ENCODE peak calls at places on chromosomes 4 and X, in nine cellular contexts. G, S, Z, I, T, C, N, H and E are unnamed samples.

GRCh38 chr4:90958256-90958895 is 831.2 kb downstream of the CCSER1 start:
- DNase-seq in G (peak), S (peak), Z (no peak), I (peak), T (no peak), C (no peak), N (no peak), H (no peak), E (peak)

GRCh38 chrX:71296806-71297205 is 4.7 kb upstream of the ITGB1BP2 start:
- DNase-seq in G (no peak), S (no peak), Z (no peak), I (no peak), T (no peak), C (no peak), N (no peak), H (no peak), E (no peak)

GRCh38 chr4:109703664-109704351 is 563 bp upstream of the CASP6 start:
- DNase-seq in G (peak), S (no peak), Z (no peak), I (peak), T (no peak), C (no peak), N (no peak), H (peak), E (no peak)

GRCh38 chrX:12360991-12361598 is 222.8 kb downstream of the FRMPD4 start:
- DNase-seq in G (peak), S (no peak), Z (no peak), I (no peak), T (no peak), C (no peak), N (no peak), H (no peak), E (no peak)

GRCh38 chr4:53098681-53099121 is 236.6 kb downstream of the RASL11B start:
- DNase-seq in G (peak), S (no peak), Z (no peak), I (no peak), T (no peak), C (no peak), N (no peak), H (no peak), E (no peak)

GRCh38 chr4:30770049-30770549 is 49.9 kb downstream of the PCDH7 start:
- DNase-seq in G (peak), S (peak), Z (no peak), I (no peak), T (no peak), C (no peak), N (no peak), H (no peak), E (no peak)

GRCh38 chrX:150694738-150695410 is 1.7 kb downstream of the MTMR1 start:
- DNase-seq in G (no peak), S (no peak), Z (no peak), I (peak), T (peak), C (no peak), N (no peak), H (peak), E (no peak)

GRCh38 chr4:1632109-1633104 is 51.7 kb downstream of the FAM53A start:
- DNase-seq in G (peak), S (no peak), Z (no peak), I (no peak), T (no peak), C (no peak), N (no peak), H (no peak), E (no peak)

GRCh38 chr4:89298160-89298559 is 9.4 kb downstream of the GPRIN3 start:
- DNase-seq in G (no peak), S (no peak), Z (no peak), I (no peak), T (no peak), C (no peak), N (no peak), H (no peak), E (no peak)

GRCh38 chr4:82898322-82899243 is 2.0 kb upstream of the THAP9 start:
- DNase-seq in G (peak), S (peak), Z (no peak), I (peak), T (no peak), C (no peak), N (no peak), H (peak), E (no peak)

GRCh38 chr4:120922390-120923200 is at the start of gene PRDM5:
- DNase-seq in G (peak), S (peak), Z (no peak), I (peak), T (peak), C (peak), N (no peak), H (no peak), E (peak)

GRCh38 chr4:173538148-173538902 is 8.3 kb upstream of the HAND2 start:
- DNase-seq in G (no peak), S (no peak), Z (no peak), I (no peak), T (peak), C (peak), N (no peak), H (no peak), E (no peak)

GRCh38 chr4:137678796-137679195 is 146.5 kb upstream of the PCDH18 start:
- DNase-seq in G (peak), S (no peak), Z (no peak), I (no peak), T (no peak), C (no peak), N (no peak), H (peak), E (no peak)

GRCh38 chrX:39633293-39633692 is 464.5 kb downstream of the BCOR start:
- DNase-seq in G (no peak), S (no peak), Z (no peak), I (peak), T (no peak), C (no peak), N (no peak), H (no peak), E (peak)